ENCODE peak calls at places on chromosomes 7 and 10, in four cellular contexts. J is spleen, S is DND-41, K is stomach. A is an unnamed sample.

GRCh38 chr7:148058092-148058491 is 532.5 kb upstream of the C7orf33 start:
- DNase-seq in J (no peak), S (no peak), K (no peak), A (no peak)

GRCh38 chr7:80478683-80479082 is 33.2 kb downstream of the GNAT3 start:
- DNase-seq in J (no peak), S (no peak), K (no peak), A (no peak)

GRCh38 chr10:76393875-76394706 is 962.7 kb downstream of the LRMDA start:
- DNase-seq in J (no peak), S (no peak), K (no peak), A (no peak)

GRCh38 chr7:376306-376969 is 86.5 kb downstream of the FOXL3 start:
- DNase-seq in J (peak; percentile 72), S (no peak), K (peak; percentile 19), A (no peak)

GRCh38 chr10:239109-239508 is 103.9 kb downstream of the ZMYND11 start:
- DNase-seq in J (no peak), S (no peak), K (no peak), A (no peak)

GRCh38 chr10:47048533-47048905 is 137.3 kb downstream of the PTPN20 start:
- DNase-seq in J (peak; percentile 75), S (no peak), K (peak; percentile 23), A (no peak)

GRCh38 chr10:131931981-131932380 is 31.2 kb downstream of the PPP2R2D start:
- DNase-seq in J (peak; percentile 66), S (no peak), K (peak; percentile 18), A (no peak)

GRCh38 chr10:45000138-45000763 is 472 bp upstream of the ZNF22 start:
- DNase-seq in J (no peak), S (no peak), K (no peak), A (no peak)

GRCh38 chr10:11335167-11335652 is 276.2 kb downstream of the USP6NL start:
- DNase-seq in J (peak; percentile 86), S (no peak), K (no peak), A (no peak)

GRCh38 chr10:3054816-3055202 is 12.5 kb upstream of the PFKP start:
- DNase-seq in J (no peak), S (no peak), K (no peak), A (no peak)

GRCh38 chr7:44383566-44383965 is 58.2 kb upstream of the CAMK2B start:
- DNase-seq in J (peak; percentile 69), S (no peak), K (peak; percentile 21), A (no peak)

GRCh38 chr7:431041-431440 is 88.6 kb downstream of the PDGFA start:
- DNase-seq in J (no peak), S (no peak), K (no peak), A (no peak)

GRCh38 chr7:31373337-31374289 is 33.1 kb upstream of the NEUROD6 start:
- DNase-seq in J (no peak), S (peak; percentile 36), K (peak; percentile 43), A (peak; percentile 49)

GRCh38 chr7:79778786-79779382 is 325.4 kb upstream of the MAGI2 start:
- DNase-seq in J (no peak), S (no peak), K (no peak), A (no peak)

GRCh38 chr10:117631276-117632151 is 89.0 kb downstream of the EMX2 start:
- DNase-seq in J (no peak), S (no peak), K (no peak), A (no peak)

GRCh38 chr10:7435674-7436073 is 24.8 kb upstream of the SFMBT2 start:
- DNase-seq in J (no peak), S (no peak), K (no peak), A (no peak)

DNA sequence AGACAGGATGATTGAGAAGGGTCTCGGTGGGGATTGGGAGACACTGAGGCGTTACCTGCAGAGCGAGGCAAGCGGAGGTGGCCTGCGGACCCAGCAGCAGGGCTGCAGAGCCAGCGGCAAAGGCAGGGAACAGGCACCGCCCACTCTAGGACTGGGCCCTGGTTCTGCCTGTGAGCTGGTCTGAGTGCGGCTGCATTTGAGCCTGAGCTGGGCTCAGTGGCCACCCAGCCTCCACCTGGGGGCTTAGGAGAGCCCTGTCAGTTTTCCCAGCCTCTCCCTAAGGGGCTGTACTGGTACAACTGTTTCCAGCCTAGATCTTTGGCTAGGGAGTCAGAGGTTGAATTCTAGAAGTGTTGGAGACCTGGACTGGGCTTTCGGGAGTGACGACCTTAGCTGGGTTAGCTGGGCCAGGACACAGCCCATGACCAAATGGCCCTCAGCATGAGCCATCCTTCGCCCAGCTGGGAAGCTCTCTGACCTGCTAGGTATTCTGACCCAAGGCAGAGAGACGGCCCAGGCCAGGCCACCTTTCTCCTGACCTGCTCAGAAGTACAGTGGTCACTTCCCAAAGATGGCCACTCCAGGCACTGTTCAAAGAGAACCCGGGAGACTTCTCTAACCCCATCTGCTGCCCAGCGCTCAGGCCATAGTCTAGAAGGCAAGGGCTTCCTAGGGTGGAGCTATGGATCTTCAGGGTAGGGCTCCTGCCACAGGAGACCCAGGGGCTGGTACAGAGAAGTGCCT is 64.9 kb downstream of the PAX2 start:
- DNase-seq in J (peak; percentile 47), S (no peak), K (no peak), A (peak; percentile 34)
- H3K27me3 ChIP-seq in J (peaks cover 10% of the 10 kb centered on the region), S (peaks cover 21% of the 10 kb centered on the region), K (peaks cover 96% of the 10 kb centered on the region), A (no peaks in the 10 kb centered on the region)

DNA sequence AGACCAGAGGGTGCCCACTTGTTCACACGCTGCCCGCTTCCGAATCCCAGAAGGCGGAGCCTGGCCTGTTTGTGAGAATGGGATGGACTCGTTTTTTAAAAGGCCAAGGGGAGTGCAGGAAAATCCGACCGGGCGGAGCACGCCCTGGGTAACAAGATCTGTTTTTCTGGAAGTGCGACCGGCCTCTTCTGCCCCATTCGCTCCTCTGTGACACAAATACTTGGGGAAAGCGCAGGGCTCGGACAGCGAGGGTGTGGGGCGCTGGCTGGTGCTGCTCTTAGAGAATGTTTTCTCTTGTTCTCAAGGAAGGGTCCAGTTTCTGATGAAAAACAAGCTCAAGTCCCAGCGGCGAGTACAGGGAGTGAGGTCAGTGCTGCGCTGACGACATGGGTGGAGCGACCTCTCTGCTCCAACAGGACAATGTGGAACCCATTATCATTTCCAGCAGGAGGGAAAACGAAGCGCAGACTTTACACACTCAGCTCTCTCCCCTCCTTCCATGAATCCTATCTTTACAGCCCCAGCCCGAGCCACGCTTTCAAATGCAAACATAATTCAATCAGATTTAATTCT is 1.3 kb downstream of the RADIL start:
- DNase-seq in J (no peak), S (no peak), K (peak; percentile 30), A (no peak)
- H3K4me3 ChIP-seq in J (no peak overlapping the region), S (no peak overlapping the region), K (peak overlapping the region; percentile 51), A (peak overlapping the region; percentile 42)

DNA sequence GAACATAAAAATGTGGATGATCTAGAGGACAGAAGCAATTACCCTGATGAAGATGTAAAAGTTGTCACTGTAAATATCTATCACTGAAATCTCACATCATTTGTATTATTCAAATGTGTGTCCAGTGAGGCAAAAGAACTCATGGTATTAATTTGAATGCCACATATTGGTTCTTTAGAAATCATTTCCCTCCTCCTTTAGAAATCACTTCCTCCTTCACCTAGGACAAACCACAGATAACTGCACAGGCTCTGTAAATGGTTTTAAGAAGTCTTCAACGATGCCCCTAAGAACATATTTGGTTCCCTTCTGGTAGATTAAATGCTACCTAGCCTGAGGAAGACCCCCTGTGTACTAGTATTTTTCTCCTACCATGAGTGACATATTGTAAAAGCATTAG is 33.1 kb upstream of the ZNF518A start:
- DNase-seq in J (no peak), S (no peak), K (no peak), A (no peak)
- H3K27me3 ChIP-seq in J (peaks cover 67% of the 10 kb centered on the region), S (peaks cover 9% of the 10 kb centered on the region), K (peaks cover 97% of the 10 kb centered on the region), A (no peaks in the 10 kb centered on the region)

GRCh38 chr10:97498841-97499560 is at the start of gene UBTD1:
- DNase-seq in J (no peak), S (peak; percentile 44), K (peak; percentile 39), A (peak; percentile 63)

GRCh38 chr10:97498076-97498840 is at the start of gene MMS19:
- DNase-seq in J (peak; percentile 100), S (peak; percentile 100), K (peak; percentile 100), A (peak; percentile 100)

GRCh38 chr10:97497572-97498075 is 598 bp downstream of the MMS19 start:
- DNase-seq in J (peak; percentile 93), S (peak; percentile 82), K (peak; percentile 74), A (peak; percentile 82)

GRCh38 chr10:97499561-97500296 is 1.0 kb downstream of the UBTD1 start:
- DNase-seq in J (peak; percentile 84), S (no peak), K (peak; percentile 57), A (peak; percentile 20)

DNA sequence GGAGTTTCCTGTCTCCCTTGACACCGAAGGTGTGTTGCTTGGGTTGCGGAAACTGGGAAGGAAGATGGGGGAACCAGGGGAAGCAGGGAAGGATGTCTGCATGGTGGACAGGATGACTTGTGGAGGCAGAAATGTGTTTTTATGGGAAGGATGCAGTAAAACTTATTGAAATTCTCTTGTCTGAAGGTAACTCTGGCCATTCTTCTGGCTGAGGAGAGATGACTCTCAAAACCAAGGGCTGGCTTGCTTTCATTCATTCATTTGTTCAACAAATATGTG is 1.5 kb downstream of the UBTD1 start:
- DNase-seq in J (no peak), S (no peak), K (no peak), A (no peak)
- H3K4me3 ChIP-seq in J (no peak overlapping the region), S (no peak overlapping the region), K (peak overlapping the region; percentile 76), A (no peak overlapping the region)

A was measured in Peyer's patch.